ENCODE peak calls at places on chromosomes 11 and 22, in five cellular contexts. E is activated CD8-positive, alpha-beta T cell treated with anti-CD3 and anti-CD28 coated beads for 36 hours; F is astrocyte of the spinal cord; I is RWPE1; Z is omental fat pad. J is an unnamed sample.

GRCh38 chr11:1771273-1771672 is 7.5 kb upstream of the CTSD start:
- DNase-seq in E (peak), F (no peak), I (no peak), Z (no peak), J (no peak)

GRCh38 chr11:22875869-22876473 is 15.7 kb upstream of the CCDC179 start:
- DNase-seq in E (peak), F (peak), I (peak), Z (peak), J (peak)

GRCh38 chr22:38766076-38766777 is 10.4 kb upstream of the SUN2 start:
- DNase-seq in E (peak), F (peak), I (peak), Z (peak), J (peak)

GRCh38 chr11:63504054-63504453 is 1.8 kb upstream of the LGALS12 start:
- DNase-seq in E (no peak), F (no peak), I (no peak), Z (no peak), J (no peak)

GRCh38 chr11:90594658-90595057 is 371.8 kb upstream of the CHORDC1 start:
- DNase-seq in E (no peak), F (no peak), I (no peak), Z (no peak), J (peak)

GRCh38 chr11:76823481-76824028 is 37.2 kb upstream of the ACER3 start:
- DNase-seq in E (no peak), F (peak), I (peak), Z (no peak), J (no peak)

GRCh38 chr11:5291207-5291838 is 10.4 kb downstream of the OR51B4 start:
- DNase-seq in E (no peak), F (peak), I (peak), Z (no peak), J (peak)

GRCh38 chr11:36577859-36578258 is 10.1 kb downstream of the RAG1 start:
- DNase-seq in E (no peak), F (peak), I (peak), Z (no peak), J (no peak)

GRCh38 chr22:20319041-20319744 is 667 bp downstream of the DGCR6L start:
- DNase-seq in E (no peak), F (peak), I (no peak), Z (no peak), J (peak)

GRCh38 chr22:33247758-33248157 is 189.6 kb upstream of the SYN3 start:
- DNase-seq in E (no peak), F (no peak), I (no peak), Z (no peak), J (peak)

GRCh38 chr11:2949920-2950319 is 20.7 kb upstream of the PHLDA2 start:
- DNase-seq in E (no peak), F (no peak), I (no peak), Z (no peak), J (no peak)

GRCh38 chr11:134664863-134665535 is 253.0 kb upstream of the B3GAT1 start:
- DNase-seq in E (no peak), F (no peak), I (no peak), Z (no peak), J (no peak)

GRCh38 chr22:43291381-43291780 is 51.8 kb downstream of the SCUBE1 start:
- DNase-seq in E (no peak), F (no peak), I (no peak), Z (no peak), J (no peak)

GRCh38 chr11:35539781-35540281 is 14.4 kb upstream of the PAMR1 start:
- DNase-seq in E (no peak), F (peak), I (no peak), Z (peak), J (no peak)

GRCh38 chr11:19816040-19816439 is 103.4 kb downstream of the NAV2 start:
- DNase-seq in E (no peak), F (no peak), I (no peak), Z (no peak), J (no peak)

GRCh38 chr22:46023558-46023981 is 46.6 kb upstream of the WNT7B start:
- DNase-seq in E (no peak), F (peak), I (peak), Z (no peak), J (no peak)

GRCh38 chr11:60251485-60252207 is 8.7 kb upstream of the MS4A4E start:
- DNase-seq in E (peak), F (no peak), I (no peak), Z (no peak), J (peak)

GRCh38 chr22:41687901-41688364 is 734 bp downstream of the SNU13 start:
- DNase-seq in E (peak), F (peak), I (no peak), Z (no peak), J (peak)

GRCh38 chr11:1740786-1741530 is 9.4 kb downstream of the IFITM10 start:
- DNase-seq in E (no peak), F (no peak), I (no peak), Z (no peak), J (no peak)

GRCh38 chr11:86499723-86500129 is 125.0 kb downstream of the CCDC81 start:
- DNase-seq in E (no peak), F (no peak), I (no peak), Z (no peak), J (no peak)

GRCh38 chr11:75513250-75513649 is 12.5 kb downstream of the GDPD5 start:
- DNase-seq in E (no peak), F (peak), I (no peak), Z (no peak), J (no peak)

GRCh38 chr11:62544521-62545436 is 1.8 kb downstream of the AHNAK start:
- DNase-seq in E (peak), F (no peak), I (no peak), Z (no peak), J (peak)

GRCh38 chr11:39367526-39367925 is 2091.9 kb downstream of the LRRC4C start:
- DNase-seq in E (no peak), F (no peak), I (no peak), Z (no peak), J (no peak)

GRCh38 chr22:49235463-49236300 is 592.0 kb downstream of the BRD1 start:
- DNase-seq in E (no peak), F (no peak), I (no peak), Z (no peak), J (no peak)

GRCh38 chr11:84234011-84234410 is 947.8 kb upstream of the CCDC90B start:
- DNase-seq in E (no peak), F (no peak), I (no peak), Z (no peak), J (no peak)

GRCh38 chr11:18466402-18466801 is 10.7 kb downstream of the LDHAL6A start:
- DNase-seq in E (no peak), F (no peak), I (no peak), Z (no peak), J (no peak)

GRCh38 chr11:12461516-12461915 is 84.1 kb downstream of the PARVA start:
- DNase-seq in E (no peak), F (no peak), I (no peak), Z (no peak), J (no peak)

GRCh38 chr22:46047226-46047625 is 70.3 kb upstream of the WNT7B start:
- DNase-seq in E (no peak), F (no peak), I (no peak), Z (peak), J (no peak)

GRCh38 chr22:30143265-30143664 is 63.0 kb downstream of the HORMAD2 start:
- DNase-seq in E (no peak), F (peak), I (no peak), Z (no peak), J (no peak)

GRCh38 chr11:130170345-130170744 is 10.8 kb downstream of the ST14 start:
- DNase-seq in E (no peak), F (no peak), I (no peak), Z (no peak), J (no peak)

GRCh38 chr11:44659641-44660040 is 67.1 kb upstream of the TSPAN18 start:
- DNase-seq in E (no peak), F (no peak), I (no peak), Z (no peak), J (no peak)

DNA sequence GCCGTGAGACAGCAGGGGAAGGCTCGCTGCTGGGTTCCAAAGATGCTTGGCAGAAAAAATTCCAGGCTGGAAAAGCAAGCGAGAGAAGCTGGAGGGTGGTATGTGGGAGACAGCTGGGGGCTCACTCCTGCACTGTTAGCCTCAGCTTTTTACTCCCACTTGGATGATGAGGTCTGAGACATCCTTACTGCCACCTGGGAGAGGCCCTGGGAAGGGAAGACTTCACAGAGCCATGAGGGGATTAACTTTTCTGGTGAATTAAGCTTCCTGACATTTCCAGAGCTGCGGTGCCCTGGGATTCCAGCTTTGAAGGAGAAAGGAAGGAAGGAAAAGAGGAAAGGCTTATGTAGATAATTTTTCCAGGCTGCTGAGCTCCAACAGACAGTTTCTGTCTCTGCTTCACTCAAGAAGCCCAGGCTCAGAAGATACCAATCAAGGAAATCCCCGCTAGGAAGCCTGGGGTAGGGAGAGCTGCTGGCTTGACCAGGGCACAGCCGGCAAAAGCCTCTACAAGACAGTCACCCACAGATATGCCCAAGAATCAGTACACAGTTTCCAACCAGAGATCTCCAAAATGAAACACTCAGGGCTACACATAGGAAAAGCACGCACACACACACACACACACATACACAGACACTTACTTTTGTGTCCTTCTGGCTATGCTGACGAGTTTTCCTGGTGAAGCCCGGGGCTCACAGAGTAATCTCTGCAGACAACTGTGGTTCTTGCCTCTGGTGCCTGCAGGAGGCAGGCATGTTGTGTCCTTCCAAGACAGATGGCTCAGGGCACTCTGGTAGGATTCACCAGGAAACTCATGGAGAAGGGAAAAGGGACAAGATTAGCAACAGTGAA is 907 bp downstream of the MCHR1 start:
- DNase-seq in E (no peak), F (no peak), I (no peak), Z (no peak), J (no peak)
- TF ChIP-seq CTCF in E (no peak), F (peak), I (no peak), Z (no peak), J (no peak)

GRCh38 chr11:107282195-107282594 is 175.4 kb downstream of the CWF19L2 start:
- DNase-seq in E (no peak), F (no peak), I (no peak), Z (no peak), J (no peak)
- TF ChIP-seq CTCF in E (no peak), F (no peak), I (no peak), Z (no peak), J (no peak)

GRCh38 chr11:114893329-114893728 is 215.0 kb downstream of the NXPE2 start:
- DNase-seq in E (no peak), F (no peak), I (no peak), Z (no peak), J (no peak)

GRCh38 chr11:114890076-114890475 is 211.7 kb downstream of the NXPE2 start:
- DNase-seq in E (no peak), F (no peak), I (no peak), Z (no peak), J (no peak)

GRCh38 chr11:114889464-114890065 is 211.2 kb downstream of the NXPE2 start:
- DNase-seq in E (no peak), F (no peak), I (no peak), Z (no peak), J (no peak)

GRCh38 chr11:114891911-114892310 is 213.6 kb downstream of the NXPE2 start:
- DNase-seq in E (no peak), F (no peak), I (no peak), Z (no peak), J (no peak)

GRCh38 chr11:114892381-114893197 is 214.3 kb downstream of the NXPE2 start:
- DNase-seq in E (peak), F (no peak), I (no peak), Z (no peak), J (peak)
- TF ChIP-seq CTCF in E (peak), F (peak), I (peak), Z (no peak), J (peak)

GRCh38 chr11:67390947-67391303 is 861 bp upstream of the RAD9A start:
- DNase-seq in E (no peak), F (no peak), I (no peak), Z (no peak), J (no peak)

GRCh38 chr11:67387518-67387917 is 4.3 kb upstream of the RAD9A start:
- DNase-seq in E (no peak), F (no peak), I (no peak), Z (no peak), J (no peak)

GRCh38 chr11:67387074-67387473 is 4.7 kb upstream of the RAD9A start:
- DNase-seq in E (no peak), F (no peak), I (no peak), Z (no peak), J (no peak)

GRCh38 chr11:67391304-67392181 is at the start of gene RAD9A:
- DNase-seq in E (peak), F (peak), I (peak), Z (peak), J (peak)

DNA sequence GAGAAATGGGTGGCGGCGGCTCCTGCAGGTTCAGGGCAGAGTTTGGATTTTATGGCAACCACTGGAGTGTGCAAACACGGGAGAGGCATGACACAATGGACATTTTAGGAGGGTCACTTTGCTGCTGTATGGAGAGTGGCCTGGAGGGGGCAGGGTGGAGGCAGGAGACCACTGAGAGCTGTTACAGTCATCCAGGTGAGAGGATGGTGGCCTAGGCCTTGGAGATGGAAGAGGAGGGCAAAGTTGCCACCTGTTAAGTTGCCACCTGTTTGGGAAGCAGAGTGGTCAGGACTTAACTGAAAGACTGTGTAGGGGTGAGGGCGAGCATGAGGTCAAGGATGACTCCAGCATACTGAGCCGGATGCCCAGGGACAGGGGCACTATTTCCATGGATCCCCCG is 2.3 kb upstream of the RAD9A start:
- DNase-seq in E (peak), F (no peak), I (no peak), Z (no peak), J (peak)
- TF ChIP-seq CTCF in E (peak), F (peak), I (peak), Z (no peak), J (peak)

GRCh38 chr22:32237905-32238304 is 17.2 kb downstream of the SLC5A4 start:
- DNase-seq in E (no peak), F (no peak), I (no peak), Z (no peak), J (no peak)
- TF ChIP-seq CTCF in E (no peak), F (no peak), I (no peak), Z (no peak), J (no peak)

DNA sequence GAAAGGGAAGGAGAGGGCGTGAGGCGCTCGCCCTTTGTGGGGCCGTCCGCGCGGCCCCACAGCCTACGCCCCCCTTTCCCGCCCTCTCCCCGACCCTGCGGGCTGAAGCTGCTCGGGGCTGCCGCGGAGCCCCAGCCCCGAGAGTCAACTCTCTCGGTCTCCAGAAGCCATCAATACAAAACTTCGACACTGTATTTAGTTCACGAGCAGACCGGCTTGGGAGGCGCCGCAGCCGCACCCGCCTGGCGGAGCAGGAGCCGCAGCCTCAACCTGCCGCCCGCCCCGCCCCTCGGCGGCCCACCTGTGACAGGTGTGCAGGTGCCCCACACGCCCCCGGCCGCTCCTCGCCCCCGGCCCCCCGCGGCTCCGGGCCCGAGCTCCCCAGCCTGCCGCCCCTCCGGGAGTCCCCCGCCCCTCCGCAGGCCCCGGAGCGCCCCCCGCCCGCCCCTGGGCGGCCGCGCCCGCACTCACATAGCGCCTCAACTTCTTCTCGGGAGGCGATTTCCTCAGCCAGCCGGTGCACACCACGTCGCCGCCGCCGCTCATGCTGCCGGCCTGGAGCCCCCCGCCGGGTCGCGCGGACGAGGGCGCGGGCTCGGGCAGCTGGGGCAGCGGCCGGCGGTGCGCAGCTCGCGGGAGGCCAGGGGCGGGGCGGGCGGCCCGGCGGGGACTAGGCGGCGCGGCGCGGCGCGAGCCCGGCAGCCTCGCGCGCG is at the start of gene GAB2:
- DNase-seq in E (no peak), F (no peak), I (no peak), Z (no peak), J (no peak)
- TF ChIP-seq CTCF in E (peak), F (no peak), I (no peak), Z (no peak), J (no peak)

GRCh38 chr11:128694618-128695481 is 978 bp downstream of the FLI1 start:
- DNase-seq in E (peak), F (peak), I (no peak), Z (no peak), J (peak)

GRCh38 chr11:128691802-128692749 is 1.8 kb upstream of the FLI1 start:
- DNase-seq in E (no peak), F (no peak), I (no peak), Z (no peak), J (no peak)

GRCh38 chr11:128695539-128696221 is 1.8 kb downstream of the FLI1 start:
- DNase-seq in E (peak), F (peak), I (no peak), Z (no peak), J (peak)

GRCh38 chr11:128690746-128691091 is 3.2 kb upstream of the FLI1 start:
- DNase-seq in E (no peak), F (no peak), I (no peak), Z (no peak), J (no peak)

GRCh38 chr11:128692750-128693578 is 908 bp upstream of the FLI1 start:
- DNase-seq in E (peak), F (peak), I (peak), Z (no peak), J (peak)
- TF ChIP-seq CTCF in E (no peak), F (no peak), I (no peak), Z (no peak), J (no peak)

DNA sequence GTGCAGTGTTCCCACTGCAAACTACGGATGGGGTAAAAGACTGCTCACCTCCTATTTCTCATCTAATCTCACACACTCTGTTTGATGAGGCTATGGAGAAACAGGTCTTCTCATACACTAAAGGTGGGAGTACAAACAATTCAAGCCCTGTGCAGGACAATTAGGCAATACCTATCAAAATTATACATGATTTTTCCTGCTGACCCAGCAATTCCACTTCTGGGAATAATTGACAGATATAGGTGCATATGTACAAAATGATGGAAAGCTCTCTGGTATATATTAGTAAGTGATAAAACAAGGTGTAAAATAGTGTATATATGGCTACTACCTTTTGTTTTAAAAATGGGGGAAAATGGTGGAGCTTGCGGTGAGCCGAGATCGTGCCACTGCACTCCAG is 23.1 kb downstream of the BDNF start:
- DNase-seq in E (no peak), F (no peak), I (no peak), Z (no peak), J (no peak)
- TF ChIP-seq CTCF in E (no peak), F (no peak), I (no peak), Z (no peak), J (no peak)

GRCh38 chr11:14248577-14248976 is 110.4 kb downstream of the RRAS2 start:
- DNase-seq in E (no peak), F (no peak), I (no peak), Z (no peak), J (peak)
- TF ChIP-seq CTCF in E (no peak), F (peak), I (no peak), Z (no peak), J (no peak)